ENCODE peak calls at places on chromosomes 1 and 21, in seven cellular contexts. A is OCI-LY7, F is tibial artery, T is A549, N is Peyer's patch, D is coronary artery, G is brain microvascular endothelial cell. Q is an unnamed sample.

GRCh38 chr1:2134232-2134603 is 60.4 kb downstream of the FAAP20 start:
- DNase-seq in A (no peak), F (no peak), T (no peak), N (no peak), D (no peak), G (no peak), Q (no peak)

GRCh38 chr21:38955495-38955894 is 149.8 kb downstream of the ETS2 start:
- DNase-seq in A (no peak), F (no peak), T (no peak), N (no peak), D (no peak), G (peak), Q (peak)

GRCh38 chr1:10958614-10959013 is 53.8 kb upstream of the TARDBP start:
- DNase-seq in A (no peak), F (no peak), T (no peak), N (no peak), D (no peak), G (no peak), Q (no peak)

GRCh38 chr1:201020040-201020591 is 3.4 kb downstream of the KIF21B start:
- DNase-seq in A (peak), F (no peak), T (no peak), N (peak), D (no peak), G (no peak), Q (peak)

GRCh38 chr1:46284597-46285564 is 18.5 kb downstream of the LRRC41 start:
- DNase-seq in A (no peak), F (no peak), T (no peak), N (no peak), D (no peak), G (no peak), Q (no peak)

GRCh38 chr1:219883400-219884332 is 44.7 kb downstream of the SLC30A10 start:
- DNase-seq in A (no peak), F (no peak), T (no peak), N (no peak), D (no peak), G (no peak), Q (no peak)

GRCh38 chr21:41762236-41762635 is 4.6 kb downstream of the RIPK4 start:
- DNase-seq in A (no peak), F (no peak), T (no peak), N (no peak), D (no peak), G (no peak), Q (no peak)

GRCh38 chr21:33042812-33043211 is 17.1 kb downstream of the OLIG2 start:
- DNase-seq in A (no peak), F (no peak), T (peak), N (no peak), D (no peak), G (peak), Q (peak)

GRCh38 chr1:178530037-178530402 is 17.1 kb downstream of the TEX35 start:
- DNase-seq in A (no peak), F (no peak), T (peak), N (no peak), D (no peak), G (peak), Q (peak)

GRCh38 chr1:81021134-81021533 is 779.6 kb upstream of the ADGRL2 start:
- DNase-seq in A (no peak), F (no peak), T (no peak), N (no peak), D (no peak), G (no peak), Q (no peak)

GRCh38 chr1:175521265-175522040 is 221.9 kb downstream of the TNR start:
- DNase-seq in A (no peak), F (no peak), T (no peak), N (no peak), D (no peak), G (no peak), Q (peak)

GRCh38 chr1:222653178-222653827 is 35.4 kb downstream of the MIA3 start:
- DNase-seq in A (no peak), F (no peak), T (no peak), N (no peak), D (no peak), G (no peak), Q (no peak)

GRCh38 chr21:28311776-28312175 is 680.9 kb downstream of the LTN1 start:
- DNase-seq in A (no peak), F (no peak), T (no peak), N (no peak), D (no peak), G (no peak), Q (no peak)

GRCh38 chr1:171877711-171878110 is 36.4 kb downstream of the DNM3 start:
- DNase-seq in A (no peak), F (no peak), T (no peak), N (no peak), D (no peak), G (no peak), Q (peak)

GRCh38 chr1:147622731-147623130 is 47.6 kb downstream of the ACP6 start:
- DNase-seq in A (no peak), F (no peak), T (no peak), N (no peak), D (no peak), G (peak), Q (no peak)

GRCh38 chr21:38303300-38303699 is 46.5 kb downstream of the KCNJ15 start:
- DNase-seq in A (no peak), F (peak), T (peak), N (no peak), D (peak), G (peak), Q (peak)

GRCh38 chr1:11134352-11135266 is 34.9 kb upstream of the EXOSC10 start:
- DNase-seq in A (no peak), F (peak), T (no peak), N (no peak), D (no peak), G (peak), Q (peak)

GRCh38 chr1:228345201-228345930 is 61.3 kb downstream of the TRIM11 start:
- DNase-seq in A (no peak), F (peak), T (no peak), N (no peak), D (no peak), G (no peak), Q (no peak)

GRCh38 chr1:31705080-31705866 is 1.5 kb upstream of the COL16A1 start:
- DNase-seq in A (peak), F (peak), T (peak), N (peak), D (peak), G (peak), Q (peak)

GRCh38 chr1:177976596-177976995 is 6.7 kb upstream of the SEC16B start:
- DNase-seq in A (no peak), F (no peak), T (no peak), N (no peak), D (no peak), G (no peak), Q (no peak)

GRCh38 chr1:90725961-90726715 is 9.0 kb upstream of the BARHL2 start:
- DNase-seq in A (no peak), F (no peak), T (no peak), N (no peak), D (no peak), G (no peak), Q (no peak)

GRCh38 chr1:112513112-112513870 is 4.5 kb downstream of the WNT2B start:
- DNase-seq in A (no peak), F (no peak), T (no peak), N (no peak), D (no peak), G (peak), Q (no peak)

GRCh38 chr21:45942011-45942546 is 39.5 kb upstream of the COL6A1 start:
- DNase-seq in A (no peak), F (no peak), T (no peak), N (no peak), D (no peak), G (no peak), Q (no peak)

GRCh38 chr1:62131093-62131725 is 63.4 kb upstream of the L1TD1 start:
- DNase-seq in A (peak), F (no peak), T (peak), N (no peak), D (no peak), G (peak), Q (peak)

GRCh38 chr1:90386899-90387334 is 330.2 kb downstream of the BARHL2 start:
- DNase-seq in A (no peak), F (no peak), T (no peak), N (no peak), D (no peak), G (no peak), Q (no peak)

GRCh38 chr1:6466023-6466422 is at the start of gene TNFRSF25:
- DNase-seq in A (no peak), F (no peak), T (no peak), N (no peak), D (no peak), G (no peak), Q (no peak)

GRCh38 chr1:50180367-50180766 is 71.6 kb downstream of the ELAVL4 start:
- DNase-seq in A (no peak), F (no peak), T (no peak), N (no peak), D (no peak), G (no peak), Q (no peak)

GRCh38 chr1:72283204-72284083 is 1.1 kb upstream of the NEGR1 start:
- DNase-seq in A (no peak), F (peak), T (peak), N (no peak), D (peak), G (peak), Q (peak)

GRCh38 chr1:12159826-12160225 is 7.0 kb upstream of the TNFRSF1B start:
- DNase-seq in A (no peak), F (no peak), T (no peak), N (no peak), D (no peak), G (no peak), Q (no peak)

GRCh38 chr1:33902486-33903209 is 38.8 kb downstream of the HMGB4 start:
- DNase-seq in A (peak), F (no peak), T (no peak), N (no peak), D (peak), G (no peak), Q (no peak)

GRCh38 chr1:14971201-14971600 is 182.3 kb upstream of the TMEM51 start:
- DNase-seq in A (no peak), F (no peak), T (no peak), N (no peak), D (no peak), G (no peak), Q (no peak)

GRCh38 chr1:94281361-94282142 is 44.2 kb upstream of the ARHGAP29 start:
- DNase-seq in A (no peak), F (no peak), T (no peak), N (no peak), D (no peak), G (peak), Q (no peak)

GRCh38 chr1:235450886-235451457 is 53.3 kb downstream of the B3GALNT2 start:
- DNase-seq in A (no peak), F (no peak), T (no peak), N (no peak), D (no peak), G (no peak), Q (no peak)

GRCh38 chr1:178060789-178061556 is 32.9 kb upstream of the RASAL2 start:
- DNase-seq in A (no peak), F (no peak), T (peak), N (no peak), D (no peak), G (peak), Q (peak)

GRCh38 chr1:17273096-17273495 is 24.2 kb downstream of the PADI3 start:
- DNase-seq in A (no peak), F (no peak), T (no peak), N (no peak), D (no peak), G (no peak), Q (no peak)

GRCh38 chr1:152225678-152226077 is 1.7 kb upstream of the HRNR start:
- DNase-seq in A (no peak), F (no peak), T (no peak), N (no peak), D (no peak), G (no peak), Q (peak)

GRCh38 chr1:152228831-152229230 is 4.8 kb upstream of the HRNR start:
- DNase-seq in A (no peak), F (no peak), T (peak), N (no peak), D (no peak), G (no peak), Q (peak)

GRCh38 chr1:152224093-152224492 is at the start of gene HRNR:
- DNase-seq in A (no peak), F (no peak), T (no peak), N (no peak), D (no peak), G (no peak), Q (no peak)

GRCh38 chr1:152227310-152227928 is 3.4 kb upstream of the HRNR start:
- DNase-seq in A (no peak), F (no peak), T (peak), N (no peak), D (no peak), G (no peak), Q (peak)
- TF ChIP-seq CTCF in A (peak), F (peak), T (peak), N (no peak), D (no peak), G (peak), Q (peak)

GRCh38 chr1:43935711-43936427 is 2.3 kb downstream of the ARTN start:
- DNase-seq in A (no peak), F (no peak), T (no peak), N (no peak), D (no peak), G (no peak), Q (no peak)

GRCh38 chr1:43936470-43937151 is 3.0 kb downstream of the ARTN start:
- DNase-seq in A (no peak), F (no peak), T (no peak), N (no peak), D (no peak), G (no peak), Q (no peak)

GRCh38 chr1:43934279-43934985 is 831 bp downstream of the ARTN start:
- DNase-seq in A (peak), F (no peak), T (peak), N (peak), D (no peak), G (peak), Q (peak)

GRCh38 chr1:43933386-43934278 is at the start of gene ARTN:
- DNase-seq in A (no peak), F (no peak), T (no peak), N (no peak), D (no peak), G (no peak), Q (peak)

DNA sequence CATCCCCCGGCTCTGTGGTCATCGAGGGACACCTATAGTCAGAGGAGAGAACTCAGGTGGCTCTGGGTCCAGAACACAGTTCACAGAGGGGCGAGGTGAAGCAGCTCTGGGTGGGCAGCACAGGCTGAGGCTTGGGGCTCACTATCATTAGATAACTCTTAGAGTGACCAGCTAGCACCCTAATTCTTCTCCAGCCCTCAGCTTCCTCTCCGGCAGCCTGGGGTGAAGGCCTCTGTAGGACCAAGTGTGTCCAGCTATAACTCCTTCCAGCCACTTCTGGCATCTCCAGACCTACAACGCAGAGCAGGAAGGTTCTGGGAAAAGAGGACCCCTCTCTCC is 1.4 kb downstream of the ARTN start:
- DNase-seq in A (no peak), F (no peak), T (no peak), N (no peak), D (no peak), G (no peak), Q (no peak)
- TF ChIP-seq CTCF in A (no peak), F (no peak), T (no peak), N (no peak), D (no peak), G (no peak), Q (no peak)

GRCh38 chr1:181134543-181135461 is 46.3 kb downstream of the IER5 start:
- DNase-seq in A (peak), F (peak), T (peak), N (peak), D (no peak), G (peak), Q (peak)

GRCh38 chr1:181135815-181136737 is 47.6 kb downstream of the IER5 start:
- DNase-seq in A (no peak), F (peak), T (peak), N (no peak), D (no peak), G (peak), Q (peak)

GRCh38 chr1:181133969-181134418 is 45.5 kb downstream of the IER5 start:
- DNase-seq in A (no peak), F (peak), T (no peak), N (no peak), D (no peak), G (no peak), Q (no peak)

GRCh38 chr1:181136738-181137122 is 48.2 kb downstream of the IER5 start:
- DNase-seq in A (no peak), F (no peak), T (no peak), N (no peak), D (no peak), G (no peak), Q (no peak)

GRCh38 chr1:181135462-181135781 is 46.9 kb downstream of the IER5 start:
- DNase-seq in A (peak), F (peak), T (peak), N (peak), D (no peak), G (peak), Q (peak)
- TF ChIP-seq CTCF in A (peak), F (no peak), T (peak), N (peak), D (no peak), G (peak), Q (peak)

GRCh38 chr21:42849759-42850412 is 29.5 kb downstream of the WDR4 start:
- DNase-seq in A (no peak), F (no peak), T (no peak), N (no peak), D (no peak), G (no peak), Q (no peak)

GRCh38 chr21:42850463-42850862 is 28.9 kb downstream of the WDR4 start:
- DNase-seq in A (no peak), F (no peak), T (no peak), N (no peak), D (no peak), G (no peak), Q (no peak)

GRCh38 chr21:42848932-42849758 is 30.2 kb downstream of the WDR4 start:
- DNase-seq in A (no peak), F (no peak), T (no peak), N (no peak), D (no peak), G (no peak), Q (no peak)

GRCh38 chr21:42851812-42852665 is 27.3 kb downstream of the WDR4 start:
- DNase-seq in A (no peak), F (no peak), T (no peak), N (no peak), D (no peak), G (no peak), Q (no peak)

GRCh38 chr21:42850866-42851391 is 28.4 kb downstream of the WDR4 start:
- DNase-seq in A (peak), F (no peak), T (peak), N (no peak), D (no peak), G (peak), Q (no peak)
- TF ChIP-seq CTCF in A (peak), F (no peak), T (peak), N (peak), D (no peak), G (peak), Q (peak)

DNA sequence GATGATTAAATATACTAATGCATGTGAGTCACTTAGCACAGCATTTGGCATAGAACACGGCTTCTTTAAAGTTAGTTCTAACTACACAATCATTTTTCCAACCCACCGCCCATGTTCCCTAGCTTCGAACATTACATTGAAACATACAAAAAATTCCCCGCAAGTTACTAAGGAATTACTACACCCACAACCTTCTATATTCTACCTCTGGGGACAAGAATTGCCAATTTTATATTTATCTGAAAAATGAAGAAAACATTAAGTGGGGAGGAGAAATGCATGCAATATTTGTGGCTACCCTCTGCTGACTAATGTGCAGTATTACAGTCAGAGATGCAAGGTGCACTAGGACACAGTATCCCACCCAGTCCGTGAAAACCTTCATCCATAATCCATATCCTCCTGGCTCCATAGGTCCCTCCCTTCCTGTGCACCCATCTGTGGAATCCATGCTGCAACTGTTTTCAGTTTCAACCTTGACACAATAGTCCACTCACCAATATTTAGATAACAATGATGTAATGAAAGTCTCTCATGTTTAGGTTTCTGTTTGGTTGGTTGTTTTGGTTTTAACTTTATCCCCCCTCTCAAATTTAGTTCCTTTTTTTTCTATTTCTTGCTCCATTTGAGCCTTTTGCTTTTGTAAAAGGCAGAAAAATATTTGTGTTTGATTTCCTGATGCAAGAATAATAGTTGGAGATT is 31.6 kb downstream of the RGS5 start:
- DNase-seq in A (no peak), F (no peak), T (no peak), N (no peak), D (no peak), G (peak), Q (peak)
- TF ChIP-seq CTCF in A (peak), F (peak), T (no peak), N (no peak), D (peak), G (peak), Q (peak)

GRCh38 chr1:158527190-158527815 is 26.9 kb downstream of the OR6Y1 start:
- DNase-seq in A (peak), F (no peak), T (peak), N (no peak), D (no peak), G (no peak), Q (peak)
- TF ChIP-seq CTCF in A (peak), F (no peak), T (peak), N (no peak), D (no peak), G (no peak), Q (peak)

GRCh38 chr1:44168520-44169098 is 27.2 kb upstream of the KLF18 start:
- DNase-seq in A (no peak), F (no peak), T (peak), N (no peak), D (no peak), G (no peak), Q (no peak)
- TF ChIP-seq CTCF in A (peak), F (no peak), T (no peak), N (no peak), D (no peak), G (no peak), Q (no peak)

DNA sequence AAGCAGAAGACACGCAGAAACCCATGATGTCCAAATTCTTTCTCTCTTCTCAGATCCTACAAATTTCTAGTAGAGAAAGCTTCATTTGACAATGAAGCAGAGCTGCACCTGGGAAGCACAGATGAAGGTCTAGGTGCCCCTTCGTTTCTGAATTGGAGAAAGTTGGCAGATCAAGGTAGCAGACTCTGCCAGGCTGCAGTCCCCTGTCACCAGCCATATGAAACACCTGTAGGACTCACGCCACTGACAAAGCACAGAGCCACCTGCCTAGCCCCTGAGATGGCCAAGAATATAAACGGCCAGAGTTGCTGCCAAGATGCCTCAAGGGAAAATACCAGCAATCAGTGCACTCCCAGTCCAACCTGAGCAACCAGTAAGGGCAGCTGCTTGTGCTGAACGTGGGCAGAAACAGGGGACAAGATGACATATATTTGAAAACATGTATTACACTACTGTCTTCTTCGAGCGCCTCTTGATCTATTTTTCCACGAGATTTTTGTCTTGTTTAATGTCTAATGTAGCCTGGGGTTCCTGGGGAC is 20.6 kb upstream of the PLEKHA6 start:
- DNase-seq in A (no peak), F (no peak), T (no peak), N (no peak), D (no peak), G (no peak), Q (no peak)
- TF ChIP-seq CTCF in A (no peak), F (no peak), T (no peak), N (no peak), D (no peak), G (no peak), Q (no peak)